ENCODE peak calls at places on chromosomes 12 and 14, in eight cellular contexts. P is activated naive CD4-positive, alpha-beta T cell; X is stimulated activated CD4-positive, alpha-beta T cell treated with anti-CD3 and anti-CD28 coated beads, Interleukin-2, amount 100 ng/mL, for 24 hours; E is RWPE1; Z is progenitor cell of endocrine pancreas; R is left ventricle myocardium inferior; C is T-helper 22 cell; H is T-helper 1 cell. D is an unnamed sample.

GRCh38 chr12:92505373-92506340 is 197.1 kb upstream of the PLEKHG7 start:
- DNase-seq in P (peak; percentile 11), X (peak; percentile 74), E (no peak), Z (no peak), R (peak; percentile 78), C (no peak), H (peak; percentile 24), D (no peak)

GRCh38 chr14:51715250-51715649 is 63.5 kb downstream of the FRMD6 start:
- DNase-seq in P (no peak), X (no peak), E (no peak), Z (no peak), R (no peak), C (no peak), H (no peak), D (no peak)

GRCh38 chr12:1474059-1474537 is 120.3 kb downstream of the FBXL14 start:
- DNase-seq in P (no peak), X (no peak), E (peak; percentile 75), Z (no peak), R (no peak), C (no peak), H (no peak), D (peak; percentile 30)

GRCh38 chr14:68297871-68298468 is 478.4 kb downstream of the RAD51B start:
- DNase-seq in P (no peak), X (no peak), E (peak; percentile 3), Z (no peak), R (no peak), C (no peak), H (no peak), D (peak; percentile 55)

GRCh38 chr14:35149239-35149638 is 26.9 kb downstream of the PRORP start:
- DNase-seq in P (no peak), X (no peak), E (no peak), Z (no peak), R (no peak), C (no peak), H (no peak), D (no peak)

GRCh38 chr14:100591453-100592371 is 4.5 kb upstream of the BEGAIN start:
- DNase-seq in P (no peak), X (no peak), E (no peak), Z (no peak), R (no peak), C (no peak), H (no peak), D (no peak)

GRCh38 chr12:1496162-1496925 is 98.0 kb downstream of the FBXL14 start:
- DNase-seq in P (no peak), X (no peak), E (no peak), Z (no peak), R (no peak), C (no peak), H (no peak), D (no peak)

GRCh38 chr12:73952304-73952703 is 585.3 kb upstream of the ATXN7L3B start:
- DNase-seq in P (no peak), X (no peak), E (no peak), Z (no peak), R (no peak), C (no peak), H (no peak), D (no peak)

GRCh38 chr12:124663206-124663605 is 95.8 kb upstream of the NCOR2 start:
- DNase-seq in P (no peak), X (no peak), E (no peak), Z (no peak), R (no peak), C (no peak), H (no peak), D (no peak)

GRCh38 chr12:107130830-107131760 is 37.7 kb upstream of the CRY1 start:
- DNase-seq in P (no peak), X (no peak), E (no peak), Z (no peak), R (no peak), C (no peak), H (no peak), D (no peak)

GRCh38 chr12:102573237-102573636 is 92.9 kb upstream of the IGF1 start:
- DNase-seq in P (no peak), X (no peak), E (no peak), Z (no peak), R (no peak), C (no peak), H (no peak), D (peak; percentile 22)

GRCh38 chr14:71320734-71321555 is 413.7 kb downstream of the PCNX1 start:
- DNase-seq in P (peak; percentile 45), X (peak; percentile 58), E (peak; percentile 61), Z (peak; percentile 46), R (peak; percentile 57), C (peak; percentile 34), H (peak; percentile 51), D (peak; percentile 57)

GRCh38 chr14:80313806-80314205 is 102.5 kb upstream of the DIO2 start:
- DNase-seq in P (no peak), X (no peak), E (no peak), Z (no peak), R (no peak), C (no peak), H (no peak), D (no peak)

GRCh38 chr14:100782516-100783320 is 43.2 kb upstream of the MEG3 start:
- DNase-seq in P (no peak), X (no peak), E (no peak), Z (no peak), R (no peak), C (no peak), H (no peak), D (no peak)